ENCODE peak calls at places on chromosomes 12 and 14, in eight cellular contexts. One of them, this sample, is unnamed.
A peak's percentile ranks its signal among the peaks of the same experiment; 100 is the strongest.

GRCh38 chr14:105091335-105092123 is 26.3 kb upstream of the GPR132 start:
- DNase-seq in Peyer's patch: peak; percentile 93
- DNase-seq in A673: no peak
- DNase-seq in psoas muscle: no peak
- DNase-seq in endodermal cell: peak; percentile 48
- DNase-seq in tibial nerve: no peak
- DNase-seq in ovary: peak; percentile 52
- DNase-seq in CD8-positive, alpha-beta T cell: no peak
- DNase-seq in this sample: peak; percentile 97

GRCh38 chr14:91649930-91650329 is 82.0 kb downstream of the CATSPERB start:
- DNase-seq in Peyer's patch: peak; percentile 49
- DNase-seq in A673: peak; percentile 19
- DNase-seq in psoas muscle: no peak
- DNase-seq in endodermal cell: no peak
- DNase-seq in tibial nerve: no peak
- DNase-seq in ovary: no peak
- DNase-seq in CD8-positive, alpha-beta T cell: no peak
- DNase-seq in this sample: no peak

GRCh38 chr12:104958946-104959841 is 1.1 kb upstream of the SLC41A2 start:
- DNase-seq in Peyer's patch: no peak
- DNase-seq in A673: no peak
- DNase-seq in psoas muscle: no peak
- DNase-seq in endodermal cell: peak; percentile 72
- DNase-seq in tibial nerve: no peak
- DNase-seq in ovary: no peak
- DNase-seq in CD8-positive, alpha-beta T cell: no peak
- DNase-seq in this sample: peak; percentile 62

GRCh38 chr12:80551897-80552296 is 107.9 kb downstream of the PTPRQ start:
- DNase-seq in Peyer's patch: no peak
- DNase-seq in A673: peak; percentile 96
- DNase-seq in psoas muscle: no peak
- DNase-seq in endodermal cell: no peak
- DNase-seq in tibial nerve: no peak
- DNase-seq in ovary: no peak
- DNase-seq in CD8-positive, alpha-beta T cell: no peak
- DNase-seq in this sample: no peak

GRCh38 chr14:40312296-40312695 is 880.1 kb upstream of the FBXO33 start:
- DNase-seq in Peyer's patch: no peak
- DNase-seq in A673: no peak
- DNase-seq in psoas muscle: no peak
- DNase-seq in endodermal cell: no peak
- DNase-seq in tibial nerve: no peak
- DNase-seq in ovary: no peak
- DNase-seq in CD8-positive, alpha-beta T cell: no peak
- DNase-seq in this sample: no peak

GRCh38 chr12:124792961-124793441 is 70.7 kb downstream of the SCARB1 start:
- DNase-seq in Peyer's patch: no peak
- DNase-seq in A673: no peak
- DNase-seq in psoas muscle: no peak
- DNase-seq in endodermal cell: no peak
- DNase-seq in tibial nerve: no peak
- DNase-seq in ovary: no peak
- DNase-seq in CD8-positive, alpha-beta T cell: no peak
- DNase-seq in this sample: no peak

GRCh38 chr12:71092290-71092689 is 65.5 kb downstream of the TSPAN8 start:
- DNase-seq in Peyer's patch: no peak
- DNase-seq in A673: peak; percentile 49
- DNase-seq in psoas muscle: no peak
- DNase-seq in endodermal cell: peak; percentile 60
- DNase-seq in tibial nerve: no peak
- DNase-seq in ovary: no peak
- DNase-seq in CD8-positive, alpha-beta T cell: no peak
- DNase-seq in this sample: no peak

GRCh38 chr12:15962760-15963159 is 51.6 kb downstream of the DERA start:
- DNase-seq in Peyer's patch: no peak
- DNase-seq in A673: no peak
- DNase-seq in psoas muscle: no peak
- DNase-seq in endodermal cell: no peak
- DNase-seq in tibial nerve: no peak
- DNase-seq in ovary: no peak
- DNase-seq in CD8-positive, alpha-beta T cell: no peak
- DNase-seq in this sample: no peak

GRCh38 chr14:71933026-71933587 is 878 bp downstream of the RGS6 start:
- DNase-seq in Peyer's patch: no peak
- DNase-seq in A673: peak; percentile 7
- DNase-seq in psoas muscle: no peak
- DNase-seq in endodermal cell: peak; percentile 67
- DNase-seq in tibial nerve: no peak
- DNase-seq in ovary: no peak
- DNase-seq in CD8-positive, alpha-beta T cell: no peak
- DNase-seq in this sample: no peak

GRCh38 chr14:22418631-22419030 is 170.4 kb downstream of the DAD1 start:
- DNase-seq in Peyer's patch: no peak
- DNase-seq in A673: no peak
- DNase-seq in psoas muscle: no peak
- DNase-seq in endodermal cell: no peak
- DNase-seq in tibial nerve: no peak
- DNase-seq in ovary: no peak
- DNase-seq in CD8-positive, alpha-beta T cell: no peak
- DNase-seq in this sample: no peak

GRCh38 chr14:69928111-69928523 is 48.9 kb downstream of the SMOC1 start:
- DNase-seq in Peyer's patch: no peak
- DNase-seq in A673: no peak
- DNase-seq in psoas muscle: no peak
- DNase-seq in endodermal cell: no peak
- DNase-seq in tibial nerve: no peak
- DNase-seq in ovary: no peak
- DNase-seq in CD8-positive, alpha-beta T cell: no peak
- DNase-seq in this sample: no peak

GRCh38 chr12:1282670-1283361 is 291.8 kb downstream of the ERC1 start:
- DNase-seq in Peyer's patch: no peak
- DNase-seq in A673: peak; percentile 80
- DNase-seq in psoas muscle: no peak
- DNase-seq in endodermal cell: no peak
- DNase-seq in tibial nerve: peak; percentile 26
- DNase-seq in ovary: peak; percentile 61
- DNase-seq in CD8-positive, alpha-beta T cell: no peak
- DNase-seq in this sample: no peak

GRCh38 chr12:10174986-10175614 is 3.2 kb upstream of the OLR1 start:
- DNase-seq in Peyer's patch: no peak
- DNase-seq in A673: no peak
- DNase-seq in psoas muscle: no peak
- DNase-seq in endodermal cell: no peak
- DNase-seq in tibial nerve: no peak
- DNase-seq in ovary: no peak
- DNase-seq in CD8-positive, alpha-beta T cell: no peak
- DNase-seq in this sample: no peak

GRCh38 chr14:104103061-104104005 is 17.8 kb downstream of the ASPG start:
- DNase-seq in Peyer's patch: no peak
- DNase-seq in A673: no peak
- DNase-seq in psoas muscle: peak; percentile 49
- DNase-seq in endodermal cell: peak; percentile 75
- DNase-seq in tibial nerve: no peak
- DNase-seq in ovary: no peak
- DNase-seq in CD8-positive, alpha-beta T cell: no peak
- DNase-seq in this sample: peak; percentile 55

GRCh38 chr14:40983604-40984003 is 623.1 kb upstream of the LRFN5 start:
- DNase-seq in Peyer's patch: no peak
- DNase-seq in A673: no peak
- DNase-seq in psoas muscle: no peak
- DNase-seq in endodermal cell: no peak
- DNase-seq in tibial nerve: no peak
- DNase-seq in ovary: no peak
- DNase-seq in CD8-positive, alpha-beta T cell: no peak
- DNase-seq in this sample: no peak

GRCh38 chr14:68143341-68143807 is 323.8 kb downstream of the RAD51B start:
- DNase-seq in Peyer's patch: peak; percentile 74
- DNase-seq in A673: peak; percentile 24
- DNase-seq in psoas muscle: peak; percentile 87
- DNase-seq in endodermal cell: no peak
- DNase-seq in tibial nerve: peak; percentile 40
- DNase-seq in ovary: peak; percentile 93
- DNase-seq in CD8-positive, alpha-beta T cell: no peak
- DNase-seq in this sample: no peak

GRCh38 chr14:68146812-68147211 is 327.2 kb downstream of the RAD51B start:
- DNase-seq in Peyer's patch: no peak
- DNase-seq in A673: peak; percentile 49
- DNase-seq in psoas muscle: no peak
- DNase-seq in endodermal cell: no peak
- DNase-seq in tibial nerve: no peak
- DNase-seq in ovary: no peak
- DNase-seq in CD8-positive, alpha-beta T cell: no peak
- DNase-seq in this sample: no peak

GRCh38 chr14:68145539-68145938 is 326.0 kb downstream of the RAD51B start:
- DNase-seq in Peyer's patch: no peak
- DNase-seq in A673: no peak
- DNase-seq in psoas muscle: no peak
- DNase-seq in endodermal cell: no peak
- DNase-seq in tibial nerve: no peak
- DNase-seq in ovary: no peak
- DNase-seq in CD8-positive, alpha-beta T cell: no peak
- DNase-seq in this sample: no peak

GRCh38 chr14:68144051-68144681 is 324.6 kb downstream of the RAD51B start:
- DNase-seq in Peyer's patch: peak; percentile 68
- DNase-seq in A673: no peak
- DNase-seq in psoas muscle: peak; percentile 66
- DNase-seq in endodermal cell: no peak
- DNase-seq in tibial nerve: no peak
- DNase-seq in ovary: peak; percentile 43
- DNase-seq in CD8-positive, alpha-beta T cell: no peak
- DNase-seq in this sample: no peak

GRCh38 chr14:68145036-68145435 is 325.5 kb downstream of the RAD51B start:
- DNase-seq in Peyer's patch: no peak
- DNase-seq in A673: no peak
- DNase-seq in psoas muscle: no peak
- DNase-seq in endodermal cell: no peak
- DNase-seq in tibial nerve: no peak
- DNase-seq in ovary: no peak
- DNase-seq in CD8-positive, alpha-beta T cell: no peak
- DNase-seq in this sample: no peak
- H3K27ac ChIP-seq in Peyer's patch: peak overlapping the region; percentile 85
- H3K27ac ChIP-seq in A673: no peak overlapping the region
- H3K27ac ChIP-seq in psoas muscle: peak overlapping the region; percentile 85
- H3K27ac ChIP-seq in endodermal cell: no peak overlapping the region
- H3K27ac ChIP-seq in tibial nerve: peak overlapping the region; percentile 89
- H3K27ac ChIP-seq in ovary: no peak overlapping the region
- H3K27ac ChIP-seq in CD8-positive, alpha-beta T cell: no peak overlapping the region
- H3K27ac ChIP-seq in this sample: no peak overlapping the region

DNA sequence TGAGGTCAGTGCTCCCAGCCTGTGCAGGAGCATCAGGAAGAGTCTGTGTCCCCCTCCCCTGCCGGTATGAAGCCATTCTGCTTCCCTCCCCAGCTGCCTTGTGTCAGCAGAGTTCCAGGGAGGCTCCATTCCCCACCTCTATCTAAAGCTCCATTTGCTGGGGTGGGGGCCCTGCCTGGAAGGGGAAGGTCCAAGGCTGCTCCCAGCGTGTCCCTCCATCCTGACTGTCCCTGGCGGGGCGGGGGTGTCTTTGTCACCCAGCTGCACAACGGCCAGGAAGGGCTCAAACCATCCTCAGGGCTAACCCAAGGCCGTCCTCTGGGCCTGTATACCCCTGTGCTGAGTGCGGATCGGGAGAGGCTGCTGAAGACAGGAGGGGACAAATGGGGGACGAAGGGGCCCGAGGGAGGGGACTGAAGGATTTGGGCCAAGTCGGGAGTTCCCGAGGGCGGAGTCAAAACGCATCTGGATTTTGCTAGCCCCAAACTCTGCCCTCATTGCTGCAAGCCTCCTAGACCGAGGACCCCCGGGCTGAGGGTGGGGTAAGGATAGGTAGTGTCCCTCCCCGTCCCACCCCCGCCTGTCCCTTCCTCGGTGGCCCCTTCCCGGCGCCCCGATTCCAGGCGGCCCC is 737 bp upstream of the ACVRL1 start:
- DNase-seq in Peyer's patch: peak; percentile 47
- DNase-seq in A673: no peak
- DNase-seq in psoas muscle: peak; percentile 69
- DNase-seq in endodermal cell: peak; percentile 60
- DNase-seq in tibial nerve: no peak
- DNase-seq in ovary: no peak
- DNase-seq in CD8-positive, alpha-beta T cell: no peak
- DNase-seq in this sample: no peak
- H3K27ac ChIP-seq in Peyer's patch: peak overlapping the region; percentile 92
- H3K27ac ChIP-seq in A673: no peak overlapping the region
- H3K27ac ChIP-seq in psoas muscle: peak overlapping the region; percentile 73
- H3K27ac ChIP-seq in endodermal cell: no peak overlapping the region
- H3K27ac ChIP-seq in tibial nerve: peak overlapping the region; percentile 93
- H3K27ac ChIP-seq in ovary: peak overlapping the region; percentile 66
- H3K27ac ChIP-seq in CD8-positive, alpha-beta T cell: no peak overlapping the region
- H3K27ac ChIP-seq in this sample: peak overlapping the region; percentile 47

DNA sequence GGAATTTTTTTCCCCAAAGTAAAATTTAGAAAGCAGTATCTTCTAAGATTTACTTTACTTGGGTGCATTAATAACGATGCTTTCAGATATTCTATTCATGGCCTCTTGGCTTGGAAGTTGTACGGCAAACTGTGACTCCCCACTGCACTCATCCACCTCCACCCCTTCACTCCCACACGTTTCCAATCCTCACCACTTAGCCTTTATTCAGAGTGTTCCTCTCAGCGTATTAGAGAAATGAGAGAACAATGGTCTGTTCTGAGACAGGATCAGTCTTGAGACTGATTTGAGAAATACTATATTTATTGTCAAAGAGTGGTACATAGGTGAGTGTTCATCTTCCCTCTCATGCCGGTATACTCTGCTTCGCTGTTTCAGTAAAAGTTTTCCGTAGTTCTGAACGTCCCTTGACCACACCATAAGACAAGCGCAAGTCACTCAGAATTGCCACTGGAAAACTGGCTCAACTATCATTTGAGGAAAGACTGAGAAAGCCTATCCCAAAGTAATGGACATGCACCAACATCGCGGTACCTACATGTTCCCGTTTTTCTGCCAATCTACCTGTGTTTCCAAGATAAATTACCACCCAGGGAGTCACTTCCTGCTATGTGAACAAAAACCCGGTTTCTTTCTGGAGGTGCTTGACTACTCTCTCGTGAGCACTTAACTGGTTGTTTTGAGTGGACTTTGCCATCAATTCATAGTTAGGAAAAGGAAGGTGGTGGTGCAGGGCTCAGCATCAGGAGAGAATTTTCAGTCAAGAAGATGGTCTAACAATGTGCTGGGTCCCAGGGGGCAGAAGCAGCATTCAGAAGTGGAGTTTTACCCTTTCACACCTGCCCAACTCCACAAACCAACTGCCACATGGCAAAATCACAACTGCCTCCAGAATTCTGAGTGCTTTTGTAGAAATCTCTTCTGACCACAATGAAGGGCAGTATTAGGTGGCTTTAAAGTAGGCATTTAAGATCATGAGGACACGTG is 1.5 kb downstream of the EGLN3 start:
- DNase-seq in Peyer's patch: no peak
- DNase-seq in A673: no peak
- DNase-seq in psoas muscle: no peak
- DNase-seq in endodermal cell: peak; percentile 46
- DNase-seq in tibial nerve: no peak
- DNase-seq in ovary: no peak
- DNase-seq in CD8-positive, alpha-beta T cell: no peak
- DNase-seq in this sample: no peak
- H3K27ac ChIP-seq in Peyer's patch: peak overlapping the region; percentile 83
- H3K27ac ChIP-seq in A673: no peak overlapping the region
- H3K27ac ChIP-seq in psoas muscle: peak overlapping the region; percentile 86
- H3K27ac ChIP-seq in endodermal cell: no peak overlapping the region
- H3K27ac ChIP-seq in tibial nerve: no peak overlapping the region
- H3K27ac ChIP-seq in ovary: no peak overlapping the region
- H3K27ac ChIP-seq in CD8-positive, alpha-beta T cell: no peak overlapping the region
- H3K27ac ChIP-seq in this sample: no peak overlapping the region

GRCh38 chr12:65822732-65823480 is 1.4 kb upstream of the HMGA2 start:
- DNase-seq in Peyer's patch: peak; percentile 67
- DNase-seq in A673: peak; percentile 96
- DNase-seq in psoas muscle: no peak
- DNase-seq in endodermal cell: peak; percentile 97
- DNase-seq in tibial nerve: no peak
- DNase-seq in ovary: peak; percentile 14
- DNase-seq in CD8-positive, alpha-beta T cell: no peak
- DNase-seq in this sample: no peak
- H3K27ac ChIP-seq in Peyer's patch: no peak overlapping the region
- H3K27ac ChIP-seq in A673: peak overlapping the region; percentile 95
- H3K27ac ChIP-seq in psoas muscle: no peak overlapping the region
- H3K27ac ChIP-seq in endodermal cell: peak overlapping the region; percentile 51
- H3K27ac ChIP-seq in tibial nerve: no peak overlapping the region
- H3K27ac ChIP-seq in ovary: no peak overlapping the region
- H3K27ac ChIP-seq in CD8-positive, alpha-beta T cell: no peak overlapping the region
- H3K27ac ChIP-seq in this sample: no peak overlapping the region